ENCODE peak calls at places on chromosome 14, in ten cellular contexts. One of them, this sample, is unnamed.

GRCh38 chr14:21071225-21072041 is 1.3 kb downstream of the ARHGEF40 start:
- DNase-seq in fibroblast of lung: peak
- DNase-seq in iris pigment epithelial cell: peak
- DNase-seq in NCI-H446: peak
- DNase-seq in hypothalamus: peak
- DNase-seq in RCC 7860: peak
- DNase-seq in HepG2: peak
- DNase-seq in astrocyte of the spinal cord: peak
- DNase-seq in activated effector memory CD4-positive, alpha-beta T cell treated with anti-CD3 and anti-CD28 coated beads, Interleukin-2, amount 50 U/mL, for 16 hours: peak
- DNase-seq in activated CD8-positive, alpha-beta memory T cell treated with anti-CD3 and anti-CD28 coated beads for 4 hours: no peak
- DNase-seq in this sample: peak

GRCh38 chr14:33711761-33712160 is 239.1 kb downstream of the EGLN3 start:
- DNase-seq in hypothalamus: peak
- DNase-seq in HepG2: no peak
- DNase-seq in fibroblast of lung: no peak
- DNase-seq in iris pigment epithelial cell: no peak
- DNase-seq in RCC 7860: no peak
- DNase-seq in NCI-H446: no peak
- DNase-seq in activated effector memory CD4-positive, alpha-beta T cell treated with anti-CD3 and anti-CD28 coated beads, Interleukin-2, amount 50 U/mL, for 16 hours: no peak
- DNase-seq in astrocyte of the spinal cord: no peak
- DNase-seq in activated CD8-positive, alpha-beta memory T cell treated with anti-CD3 and anti-CD28 coated beads for 4 hours: no peak
- DNase-seq in this sample: no peak

GRCh38 chr14:62187265-62187664 is 425.0 kb downstream of the SNAPC1 start:
- DNase-seq in hypothalamus: no peak
- DNase-seq in NCI-H446: no peak
- DNase-seq in HepG2: no peak
- DNase-seq in activated CD8-positive, alpha-beta memory T cell treated with anti-CD3 and anti-CD28 coated beads for 4 hours: no peak
- DNase-seq in iris pigment epithelial cell: no peak
- DNase-seq in RCC 7860: no peak
- DNase-seq in fibroblast of lung: peak
- DNase-seq in activated effector memory CD4-positive, alpha-beta T cell treated with anti-CD3 and anti-CD28 coated beads, Interleukin-2, amount 50 U/mL, for 16 hours: no peak
- DNase-seq in astrocyte of the spinal cord: no peak
- DNase-seq in this sample: peak

GRCh38 chr14:20327005-20327869 is 5.8 kb downstream of the CCNB1IP1 start:
- DNase-seq in activated CD8-positive, alpha-beta memory T cell treated with anti-CD3 and anti-CD28 coated beads for 4 hours: no peak
- DNase-seq in activated effector memory CD4-positive, alpha-beta T cell treated with anti-CD3 and anti-CD28 coated beads, Interleukin-2, amount 50 U/mL, for 16 hours: no peak
- DNase-seq in NCI-H446: peak
- DNase-seq in iris pigment epithelial cell: peak
- DNase-seq in HepG2: peak
- DNase-seq in fibroblast of lung: peak
- DNase-seq in RCC 7860: peak
- DNase-seq in hypothalamus: no peak
- DNase-seq in astrocyte of the spinal cord: peak
- DNase-seq in this sample: peak

GRCh38 chr14:29637406-29637805 is 290.2 kb downstream of the PRKD1 start:
- DNase-seq in activated effector memory CD4-positive, alpha-beta T cell treated with anti-CD3 and anti-CD28 coated beads, Interleukin-2, amount 50 U/mL, for 16 hours: no peak
- DNase-seq in hypothalamus: peak
- DNase-seq in astrocyte of the spinal cord: peak
- DNase-seq in NCI-H446: peak
- DNase-seq in activated CD8-positive, alpha-beta memory T cell treated with anti-CD3 and anti-CD28 coated beads for 4 hours: no peak
- DNase-seq in iris pigment epithelial cell: peak
- DNase-seq in fibroblast of lung: peak
- DNase-seq in RCC 7860: peak
- DNase-seq in HepG2: no peak
- DNase-seq in this sample: no peak

GRCh38 chr14:101707863-101708620 is 53.5 kb upstream of the PPP2R5C start:
- DNase-seq in iris pigment epithelial cell: no peak
- DNase-seq in NCI-H446: no peak
- DNase-seq in fibroblast of lung: no peak
- DNase-seq in activated effector memory CD4-positive, alpha-beta T cell treated with anti-CD3 and anti-CD28 coated beads, Interleukin-2, amount 50 U/mL, for 16 hours: no peak
- DNase-seq in HepG2: no peak
- DNase-seq in hypothalamus: no peak
- DNase-seq in astrocyte of the spinal cord: no peak
- DNase-seq in RCC 7860: no peak
- DNase-seq in activated CD8-positive, alpha-beta memory T cell treated with anti-CD3 and anti-CD28 coated beads for 4 hours: no peak
- DNase-seq in this sample: no peak

GRCh38 chr14:105375635-105376057 is 22.7 kb upstream of the TEX22 start:
- DNase-seq in RCC 7860: no peak
- DNase-seq in astrocyte of the spinal cord: no peak
- DNase-seq in activated CD8-positive, alpha-beta memory T cell treated with anti-CD3 and anti-CD28 coated beads for 4 hours: no peak
- DNase-seq in iris pigment epithelial cell: peak
- DNase-seq in fibroblast of lung: peak
- DNase-seq in hypothalamus: no peak
- DNase-seq in activated effector memory CD4-positive, alpha-beta T cell treated with anti-CD3 and anti-CD28 coated beads, Interleukin-2, amount 50 U/mL, for 16 hours: peak
- DNase-seq in NCI-H446: no peak
- DNase-seq in HepG2: no peak
- DNase-seq in this sample: no peak

GRCh38 chr14:74946659-74947281 is 8.6 kb downstream of the PGF start:
- DNase-seq in RCC 7860: no peak
- DNase-seq in fibroblast of lung: no peak
- DNase-seq in activated effector memory CD4-positive, alpha-beta T cell treated with anti-CD3 and anti-CD28 coated beads, Interleukin-2, amount 50 U/mL, for 16 hours: no peak
- DNase-seq in hypothalamus: no peak
- DNase-seq in iris pigment epithelial cell: no peak
- DNase-seq in HepG2: no peak
- DNase-seq in NCI-H446: no peak
- DNase-seq in astrocyte of the spinal cord: no peak
- DNase-seq in activated CD8-positive, alpha-beta memory T cell treated with anti-CD3 and anti-CD28 coated beads for 4 hours: no peak
- DNase-seq in this sample: no peak

GRCh38 chr14:65637780-65638179 is 225.2 kb downstream of the FUT8 start:
- DNase-seq in RCC 7860: peak
- DNase-seq in astrocyte of the spinal cord: peak
- DNase-seq in iris pigment epithelial cell: peak
- DNase-seq in HepG2: no peak
- DNase-seq in NCI-H446: no peak
- DNase-seq in activated CD8-positive, alpha-beta memory T cell treated with anti-CD3 and anti-CD28 coated beads for 4 hours: peak
- DNase-seq in activated effector memory CD4-positive, alpha-beta T cell treated with anti-CD3 and anti-CD28 coated beads, Interleukin-2, amount 50 U/mL, for 16 hours: peak
- DNase-seq in hypothalamus: no peak
- DNase-seq in fibroblast of lung: peak
- DNase-seq in this sample: no peak

GRCh38 chr14:23124337-23124954 is 5.4 kb upstream of the CEBPE start:
- DNase-seq in hypothalamus: no peak
- DNase-seq in RCC 7860: no peak
- DNase-seq in activated effector memory CD4-positive, alpha-beta T cell treated with anti-CD3 and anti-CD28 coated beads, Interleukin-2, amount 50 U/mL, for 16 hours: no peak
- DNase-seq in fibroblast of lung: no peak
- DNase-seq in iris pigment epithelial cell: no peak
- DNase-seq in NCI-H446: no peak
- DNase-seq in HepG2: no peak
- DNase-seq in astrocyte of the spinal cord: no peak
- DNase-seq in activated CD8-positive, alpha-beta memory T cell treated with anti-CD3 and anti-CD28 coated beads for 4 hours: no peak
- DNase-seq in this sample: no peak

GRCh38 chr14:104801284-104802119 is 601 bp downstream of the ZBTB42 start:
- DNase-seq in HepG2: no peak
- DNase-seq in activated CD8-positive, alpha-beta memory T cell treated with anti-CD3 and anti-CD28 coated beads for 4 hours: no peak
- DNase-seq in RCC 7860: no peak
- DNase-seq in NCI-H446: no peak
- DNase-seq in hypothalamus: no peak
- DNase-seq in fibroblast of lung: no peak
- DNase-seq in astrocyte of the spinal cord: no peak
- DNase-seq in iris pigment epithelial cell: no peak
- DNase-seq in activated effector memory CD4-positive, alpha-beta T cell treated with anti-CD3 and anti-CD28 coated beads, Interleukin-2, amount 50 U/mL, for 16 hours: no peak
- DNase-seq in this sample: no peak

GRCh38 chr14:101817511-101818001 is 56.0 kb downstream of the PPP2R5C start:
- DNase-seq in iris pigment epithelial cell: no peak
- DNase-seq in fibroblast of lung: no peak
- DNase-seq in HepG2: no peak
- DNase-seq in activated CD8-positive, alpha-beta memory T cell treated with anti-CD3 and anti-CD28 coated beads for 4 hours: no peak
- DNase-seq in astrocyte of the spinal cord: no peak
- DNase-seq in RCC 7860: no peak
- DNase-seq in activated effector memory CD4-positive, alpha-beta T cell treated with anti-CD3 and anti-CD28 coated beads, Interleukin-2, amount 50 U/mL, for 16 hours: peak
- DNase-seq in hypothalamus: no peak
- DNase-seq in NCI-H446: no peak
- DNase-seq in this sample: no peak

GRCh38 chr14:77053046-77053841 is 24.7 kb upstream of the IRF2BPL start:
- DNase-seq in HepG2: peak
- DNase-seq in iris pigment epithelial cell: peak
- DNase-seq in fibroblast of lung: peak
- DNase-seq in activated CD8-positive, alpha-beta memory T cell treated with anti-CD3 and anti-CD28 coated beads for 4 hours: peak
- DNase-seq in RCC 7860: peak
- DNase-seq in activated effector memory CD4-positive, alpha-beta T cell treated with anti-CD3 and anti-CD28 coated beads, Interleukin-2, amount 50 U/mL, for 16 hours: peak
- DNase-seq in hypothalamus: peak
- DNase-seq in astrocyte of the spinal cord: peak
- DNase-seq in NCI-H446: no peak
- DNase-seq in this sample: peak

GRCh38 chr14:21414137-21414631 is 30.4 kb upstream of the SUPT16H start:
- DNase-seq in fibroblast of lung: no peak
- DNase-seq in hypothalamus: no peak
- DNase-seq in activated CD8-positive, alpha-beta memory T cell treated with anti-CD3 and anti-CD28 coated beads for 4 hours: no peak
- DNase-seq in activated effector memory CD4-positive, alpha-beta T cell treated with anti-CD3 and anti-CD28 coated beads, Interleukin-2, amount 50 U/mL, for 16 hours: no peak
- DNase-seq in iris pigment epithelial cell: no peak
- DNase-seq in astrocyte of the spinal cord: no peak
- DNase-seq in HepG2: no peak
- DNase-seq in RCC 7860: no peak
- DNase-seq in NCI-H446: no peak
- DNase-seq in this sample: no peak

GRCh38 chr14:53668861-53669260 is 287.8 kb downstream of the BMP4 start:
- DNase-seq in NCI-H446: no peak
- DNase-seq in hypothalamus: no peak
- DNase-seq in activated effector memory CD4-positive, alpha-beta T cell treated with anti-CD3 and anti-CD28 coated beads, Interleukin-2, amount 50 U/mL, for 16 hours: no peak
- DNase-seq in HepG2: no peak
- DNase-seq in RCC 7860: no peak
- DNase-seq in activated CD8-positive, alpha-beta memory T cell treated with anti-CD3 and anti-CD28 coated beads for 4 hours: no peak
- DNase-seq in astrocyte of the spinal cord: peak
- DNase-seq in iris pigment epithelial cell: peak
- DNase-seq in fibroblast of lung: peak
- DNase-seq in this sample: no peak

GRCh38 chr14:64253672-64254071 is 40.5 kb downstream of the ESR2 start:
- DNase-seq in hypothalamus: no peak
- DNase-seq in HepG2: no peak
- DNase-seq in NCI-H446: no peak
- DNase-seq in fibroblast of lung: peak
- DNase-seq in iris pigment epithelial cell: peak
- DNase-seq in activated effector memory CD4-positive, alpha-beta T cell treated with anti-CD3 and anti-CD28 coated beads, Interleukin-2, amount 50 U/mL, for 16 hours: no peak
- DNase-seq in RCC 7860: no peak
- DNase-seq in astrocyte of the spinal cord: peak
- DNase-seq in activated CD8-positive, alpha-beta memory T cell treated with anti-CD3 and anti-CD28 coated beads for 4 hours: no peak
- DNase-seq in this sample: no peak

GRCh38 chr14:38731962-38732361 is 371.1 kb downstream of the SEC23A start:
- DNase-seq in hypothalamus: no peak
- DNase-seq in HepG2: no peak
- DNase-seq in astrocyte of the spinal cord: no peak
- DNase-seq in RCC 7860: no peak
- DNase-seq in activated CD8-positive, alpha-beta memory T cell treated with anti-CD3 and anti-CD28 coated beads for 4 hours: no peak
- DNase-seq in activated effector memory CD4-positive, alpha-beta T cell treated with anti-CD3 and anti-CD28 coated beads, Interleukin-2, amount 50 U/mL, for 16 hours: no peak
- DNase-seq in iris pigment epithelial cell: no peak
- DNase-seq in fibroblast of lung: no peak
- DNase-seq in NCI-H446: peak
- DNase-seq in this sample: no peak

GRCh38 chr14:62736004-62736403 is 309.3 kb downstream of the KCNH5 start:
- DNase-seq in activated CD8-positive, alpha-beta memory T cell treated with anti-CD3 and anti-CD28 coated beads for 4 hours: no peak
- DNase-seq in RCC 7860: no peak
- DNase-seq in astrocyte of the spinal cord: no peak
- DNase-seq in fibroblast of lung: no peak
- DNase-seq in NCI-H446: no peak
- DNase-seq in iris pigment epithelial cell: no peak
- DNase-seq in HepG2: no peak
- DNase-seq in hypothalamus: no peak
- DNase-seq in activated effector memory CD4-positive, alpha-beta T cell treated with anti-CD3 and anti-CD28 coated beads, Interleukin-2, amount 50 U/mL, for 16 hours: no peak
- DNase-seq in this sample: no peak